ENCODE peak calls at places on chromosomes 7 and 10, in seven cellular contexts. E is H54, R is neural progenitor cell, P is C1 segment of cervical spinal cord, B is 8988T, J is RPMI8226, X is KG1. K is an unnamed sample.

GRCh38 chr10:34405611-34406462 is 409.3 kb downstream of the PARD3 start:
- DNase-seq in X (no peak), P (no peak), R (no peak), E (no peak), B (no peak), J (no peak), K (no peak)

GRCh38 chr10:33453081-33453850 is 118.8 kb upstream of the NRP1 start:
- DNase-seq in X (no peak), E (peak), J (no peak), R (no peak), P (no peak), B (no peak), K (no peak)

GRCh38 chr10:95188593-95188992 is 5.4 kb upstream of the ACSM6 start:
- DNase-seq in J (no peak), R (no peak), P (no peak), E (no peak), B (no peak), X (no peak), K (no peak)

GRCh38 chr7:102974366-102975236 is 61.8 kb downstream of the LRRC17 start:
- DNase-seq in B (no peak), E (no peak), X (no peak), J (no peak), R (no peak), P (no peak), K (no peak)

GRCh38 chr7:69457912-69458491 is 140.3 kb upstream of the AUTS2 start:
- DNase-seq in R (peak), E (no peak), J (no peak), X (no peak), B (no peak), P (no peak), K (no peak)

GRCh38 chr7:150939052-150939810 is 38.9 kb downstream of the KCNH2 start:
- DNase-seq in E (no peak), J (peak), B (no peak), R (no peak), P (no peak), X (no peak), K (no peak)

GRCh38 chr7:131554880-131555516 is 1.4 kb downstream of the PODXL start:
- DNase-seq in P (no peak), R (peak), J (no peak), X (no peak), E (no peak), B (no peak), K (no peak)

GRCh38 chr10:96208271-96208670 is 63.1 kb downstream of the BLNK start:
- DNase-seq in R (no peak), E (no peak), X (no peak), B (no peak), J (no peak), P (no peak), K (no peak)

GRCh38 chr10:24360286-24361127 is 151.6 kb downstream of the KIAA1217 start:
- DNase-seq in X (no peak), B (peak), R (peak), P (peak), E (peak), J (peak), K (peak)

GRCh38 chr7:121288894-121289293 is 39.9 kb upstream of the WNT16 start:
- DNase-seq in J (no peak), P (no peak), B (no peak), E (no peak), X (no peak), R (no peak), K (no peak)

GRCh38 chr10:110786172-110786571 is 85.6 kb upstream of the PDCD4 start:
- DNase-seq in J (no peak), P (no peak), X (no peak), E (no peak), B (no peak), R (no peak), K (no peak)

GRCh38 chr10:60310746-60311145 is 78.9 kb downstream of the ANK3 start:
- DNase-seq in E (no peak), J (no peak), P (no peak), B (no peak), X (no peak), R (peak), K (no peak)

GRCh38 chr10:33330543-33331019 is 3.9 kb downstream of the NRP1 start:
- DNase-seq in X (peak), P (peak), B (no peak), R (peak), J (peak), E (no peak), K (peak)

GRCh38 chr7:64878684-64879083 is 24.4 kb upstream of the ZNF273 start:
- DNase-seq in J (no peak), X (no peak), B (no peak), E (no peak), R (no peak), P (no peak), K (no peak)

GRCh38 chr7:6148724-6149360 is 117.7 kb downstream of the ANKRD61 start:
- DNase-seq in P (no peak), R (no peak), B (no peak), J (no peak), E (no peak), X (no peak), K (no peak)

GRCh38 chr10:60942604-60943269 is 1.2 kb downstream of the RHOBTB1 start:
- DNase-seq in B (no peak), J (peak), E (no peak), P (peak), X (no peak), R (no peak), K (peak)

GRCh38 chr10:132900211-132900756 is 42.1 kb downstream of the CFAP46 start:
- DNase-seq in E (no peak), R (no peak), X (no peak), J (no peak), B (no peak), P (no peak), K (no peak)

GRCh38 chr7:158549176-158549833 is 38.3 kb downstream of the PTPRN2 start:
- DNase-seq in E (no peak), J (no peak), B (no peak), R (peak), P (no peak), X (no peak), K (no peak)

GRCh38 chr7:87628780-87629569 is 777 bp downstream of the RUNDC3B start:
- DNase-seq in B (no peak), E (no peak), J (no peak), R (peak), P (no peak), X (no peak), K (no peak)

GRCh38 chr7:150342119-150342405 is 633 bp upstream of the RARRES2 start:
- DNase-seq in B (no peak), J (no peak), P (no peak), E (no peak), X (no peak), R (no peak), K (no peak)

GRCh38 chr10:49010295-49010694 is 70.7 kb upstream of the LRRC18 start:
- DNase-seq in P (no peak), E (no peak), R (no peak), X (no peak), B (no peak), J (no peak), K (no peak)

GRCh38 chr7:148262721-148263229 is 327.8 kb upstream of the C7orf33 start:
- DNase-seq in E (peak), J (peak), P (peak), R (peak), B (peak), X (no peak), K (peak)

GRCh38 chr7:5711419-5711818 is 70.0 kb downstream of the RNF216 start:
- DNase-seq in E (no peak), P (no peak), X (no peak), R (no peak), J (no peak), B (no peak), K (no peak)

GRCh38 chr7:55478700-55479099 is 93.6 kb downstream of the VOPP1 start:
- DNase-seq in P (no peak), B (no peak), X (no peak), E (no peak), R (no peak), J (no peak), K (no peak)

GRCh38 chr10:11064832-11065231 is 47.2 kb downstream of the CELF2 start:
- DNase-seq in X (no peak), E (no peak), B (no peak), J (no peak), P (no peak), R (no peak), K (no peak)

GRCh38 chr7:29921404-29922010 is 68.1 kb downstream of the SCRN1 start:
- DNase-seq in B (no peak), E (peak), J (peak), P (peak), R (peak), X (peak), K (peak)

GRCh38 chr7:99860281-99861127 is 16.3 kb downstream of the OR2AE1 start:
- DNase-seq in P (no peak), R (no peak), E (peak), J (no peak), X (no peak), B (no peak), K (no peak)

GRCh38 chr7:51133992-51134391 is 182.6 kb downstream of the COBL start:
- DNase-seq in X (no peak), J (no peak), B (no peak), P (no peak), E (no peak), R (no peak), K (no peak)

GRCh38 chr7:56033671-56034432 is 17.4 kb downstream of the PSPH start:
- DNase-seq in B (peak), X (peak), E (peak), P (peak), R (peak), J (peak), K (peak)

GRCh38 chr7:64544010-64544409 is 18.9 kb downstream of the ZNF680 start:
- DNase-seq in J (no peak), R (no peak), E (no peak), B (no peak), P (no peak), X (no peak), K (no peak)

GRCh38 chr10:5079836-5080235 is 14.4 kb upstream of the AKR1C3 start:
- DNase-seq in J (no peak), E (no peak), R (no peak), P (no peak), B (no peak), X (no peak), K (no peak)

K was measured in CMK.